ENCODE peak calls at places on chromosomes 4 and X, in four cellular contexts. S, P, H and V are unnamed samples.

GRCh38 chrX:1071351-1071750 is 141.1 kb downstream of the CRLF2 start:
- DNase-seq in H (no peak), P (no peak), S (no peak), V (no peak)

GRCh38 chrX:154012336-154012991 is 7.2 kb downstream of the IRAK1 start:
- DNase-seq in P (peak), H (no peak), S (no peak), V (no peak)

GRCh38 chr4:55468724-55469123 is 73.0 kb downstream of the TMEM165 start:
- DNase-seq in H (peak), P (no peak), S (no peak), V (no peak)

GRCh38 chr4:126268106-126268505 is 953.4 kb downstream of the FAT4 start:
- DNase-seq in P (no peak), S (no peak), H (peak), V (no peak)

GRCh38 chr4:125765936-125766335 is 451.2 kb downstream of the FAT4 start:
- DNase-seq in H (no peak), P (no peak), S (no peak), V (no peak)

GRCh38 chr4:114597410-114598115 is 1.0 kb upstream of the UGT8 start:
- DNase-seq in P (no peak), H (no peak), S (peak), V (no peak)

GRCh38 chr4:15653864-15654391 is 1.2 kb downstream of the FBXL5 start:
- DNase-seq in H (peak), P (no peak), S (peak), V (no peak)

GRCh38 chrX:112025753-112026152 is 56.8 kb downstream of the TRPC5 start:
- DNase-seq in P (no peak), S (no peak), H (no peak), V (no peak)

GRCh38 chr4:95106408-95106928 is 348.7 kb downstream of the BMPR1B start:
- DNase-seq in S (no peak), P (no peak), H (no peak), V (no peak)

GRCh38 chr4:42310343-42310742 is 86.9 kb upstream of the SHISA3 start:
- DNase-seq in P (no peak), S (no peak), H (no peak), V (no peak)

GRCh38 chrX:14916017-14916674 is 42.9 kb downstream of the MOSPD2 start:
- DNase-seq in S (no peak), H (peak), P (no peak), V (no peak)

GRCh38 chr4:112170451-112170993 is 25.3 kb downstream of the FAM241A start:
- DNase-seq in P (peak), S (no peak), H (peak), V (no peak)

GRCh38 chr4:147777456-147778091 is 45.7 kb downstream of the ARHGAP10 start:
- DNase-seq in S (no peak), H (peak), P (peak), V (no peak)

GRCh38 chrX:111095974-111096870 is at the start of gene PAK3:
- DNase-seq in H (peak), S (peak), P (no peak), V (no peak)

GRCh38 chrX:46561931-46562721 is 11.4 kb upstream of the CHST7 start:
- DNase-seq in S (no peak), H (no peak), P (no peak), V (no peak)

GRCh38 chr4:141248029-141248428 is 27.3 kb downstream of the ZNF330 start:
- DNase-seq in P (no peak), S (no peak), H (peak), V (no peak)

GRCh38 chr4:153114771-153115321 is 89.4 kb upstream of the TRIM2 start:
- DNase-seq in P (peak), H (peak), S (no peak), V (no peak)

GRCh38 chr4:167234388-167234881 is at the start of gene SPOCK3:
- DNase-seq in H (peak), S (peak), P (no peak), V (no peak)

GRCh38 chr4:114595207-114595606 is 3.4 kb upstream of the UGT8 start:
- DNase-seq in P (no peak), H (no peak), S (no peak), V (no peak)

GRCh38 chrX:23493941-23494374 is 159.3 kb downstream of the PTCHD1 start:
- DNase-seq in H (no peak), P (peak), S (no peak), V (no peak)

GRCh38 chr4:81196126-81196650 is 18.8 kb downstream of the PRKG2 start:
- DNase-seq in H (no peak), P (no peak), S (no peak), V (no peak)

DNA sequence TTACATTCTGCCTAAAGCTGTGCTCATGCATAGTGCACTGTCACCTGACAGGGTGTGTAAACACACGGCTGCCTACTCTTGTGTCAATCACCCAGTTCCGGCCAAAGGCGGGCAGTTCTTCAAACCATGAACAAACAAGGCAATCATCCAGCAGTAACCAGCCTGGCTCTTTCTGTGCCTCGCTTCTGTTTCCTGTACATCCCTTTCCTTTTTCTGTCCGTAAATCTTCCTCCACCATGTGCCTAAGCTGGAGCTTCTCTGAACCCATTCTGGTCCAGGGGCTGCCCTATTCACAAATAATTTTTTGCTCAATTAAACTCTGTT is 60.8 kb upstream of the CBR4 start:
- DNase-seq in S (no peak), P (no peak), H (no peak), V (no peak)
- H3K4ac ChIP-seq in S (no peak), P (peak), H (peak), V (no peak)

DNA sequence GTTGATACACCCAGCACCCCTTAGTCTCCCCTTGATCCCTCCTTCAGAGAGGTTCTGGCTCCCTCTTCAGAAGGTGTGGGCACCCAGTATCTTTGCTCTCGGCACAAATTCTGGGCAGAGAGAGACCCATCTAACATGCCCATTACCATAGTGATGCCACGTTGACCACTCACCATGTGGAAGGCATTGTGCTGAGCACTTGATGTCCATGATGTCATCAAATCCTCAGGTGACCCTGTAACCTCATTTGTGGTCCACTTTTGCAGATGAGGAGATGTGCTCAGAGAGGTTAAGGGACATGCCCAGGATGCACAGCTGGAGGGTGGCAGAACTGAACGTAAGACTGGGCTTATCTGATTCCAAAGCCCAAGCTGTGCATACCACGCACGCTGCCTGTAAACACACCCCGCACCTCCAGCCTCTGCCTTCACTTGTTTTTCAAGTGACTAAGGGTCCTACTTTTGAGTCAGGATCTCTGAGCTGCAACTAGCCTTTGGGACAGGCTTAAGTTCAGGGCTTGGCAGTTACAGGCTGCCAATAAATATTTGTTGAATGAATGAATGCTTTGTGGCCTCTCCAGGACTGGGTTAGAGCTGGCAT is 55.2 kb downstream of the HTRA3 start:
- DNase-seq in H (no peak), S (no peak), P (no peak), V (peak)
- H3K4ac ChIP-seq in H (no peak), S (no peak), P (no peak), V (no peak)

GRCh38 chrX:69027181-69028005 is 137.9 kb downstream of the PJA1 start:
- DNase-seq in S (no peak), H (peak), P (peak), V (no peak)

GRCh38 chrX:69025802-69026301 is 139.4 kb downstream of the PJA1 start:
- DNase-seq in H (peak), P (peak), S (no peak), V (no peak)

GRCh38 chrX:69029696-69030245 is 135.5 kb downstream of the PJA1 start:
- DNase-seq in P (no peak), H (no peak), S (no peak), V (no peak)

GRCh38 chrX:69028761-69029120 is 136.5 kb downstream of the PJA1 start:
- DNase-seq in S (no peak), H (no peak), P (no peak), V (peak)

DNA sequence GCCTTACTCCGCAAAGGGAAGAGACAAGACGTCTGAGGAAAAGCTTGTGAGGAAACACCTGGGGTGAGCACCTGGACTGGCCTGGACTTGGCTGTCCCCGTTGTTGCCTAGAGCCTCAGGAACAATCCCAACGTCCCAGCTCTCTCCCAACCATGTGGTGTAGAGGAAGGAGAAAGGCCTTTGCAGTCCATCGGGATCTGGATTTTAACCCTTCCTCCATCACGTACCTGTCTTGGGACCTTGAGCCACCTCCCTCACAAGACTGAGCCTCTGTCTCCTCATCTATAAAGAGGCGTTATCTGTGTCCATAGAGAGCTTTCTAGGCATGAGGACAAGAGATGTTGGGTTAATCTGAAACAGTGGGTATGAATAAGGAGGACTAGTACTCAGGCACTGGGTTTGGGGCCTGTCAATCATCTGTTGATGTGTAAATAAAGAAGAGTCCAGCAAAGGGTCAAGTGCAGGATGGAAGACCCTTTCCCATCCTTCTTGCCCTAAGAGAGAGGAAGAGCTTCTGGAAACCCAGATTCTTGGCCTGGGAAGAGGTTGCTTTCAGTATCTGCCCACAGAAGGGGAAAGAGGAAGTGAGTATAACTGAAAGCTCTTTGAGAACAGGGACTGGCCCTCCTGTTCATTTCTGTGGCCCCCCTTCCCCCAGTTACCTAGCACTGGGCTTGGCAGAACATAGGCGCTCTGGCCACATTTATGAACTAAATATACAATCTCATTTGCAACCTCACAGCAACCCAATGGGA is 137.1 kb downstream of the PJA1 start:
- DNase-seq in S (no peak), H (peak), P (no peak), V (no peak)
- H3K4ac ChIP-seq in S (no peak), H (peak), P (no peak), V (no peak)

GRCh38 chr4:137668885-137669284 is 136.6 kb upstream of the PCDH18 start:
- DNase-seq in P (no peak), S (no peak), H (no peak), V (no peak)
- H3K4ac ChIP-seq in P (no peak), S (no peak), H (no peak), V (no peak)

DNA sequence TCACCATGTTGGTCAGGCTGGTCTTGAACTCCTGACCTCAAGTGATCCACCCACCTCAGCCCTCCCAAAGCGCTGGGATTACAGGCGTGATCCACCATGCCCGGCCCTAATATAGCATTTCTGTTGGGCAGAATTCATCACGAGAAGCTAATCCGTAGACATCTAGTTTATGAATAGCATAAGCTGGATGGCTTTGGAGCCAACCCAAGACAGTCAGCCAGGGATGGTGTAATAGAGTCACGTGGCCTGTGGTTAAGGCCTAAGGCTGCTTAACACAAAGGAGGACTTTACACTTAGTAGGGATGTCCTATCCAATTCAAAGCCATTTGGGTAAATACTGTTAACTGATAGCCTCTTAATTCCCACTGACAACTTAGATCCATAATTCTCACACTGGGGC is 173.6 kb downstream of the RAP1GDS1 start:
- DNase-seq in P (no peak), S (no peak), H (no peak), V (no peak)
- H3K4ac ChIP-seq in P (no peak), S (no peak), H (no peak), V (no peak)

GRCh38 chr4:1797298-1797860 is 4.3 kb downstream of the FGFR3 start:
- DNase-seq in P (no peak), H (no peak), S (no peak), V (no peak)
- H3K4ac ChIP-seq in P (no peak), H (no peak), S (no peak), V (no peak)

GRCh38 chr4:145732416-145732815 is 52.5 kb downstream of the C4orf51 start:
- DNase-seq in S (no peak), P (no peak), H (peak), V (no peak)
- H3K4ac ChIP-seq in S (no peak), P (no peak), H (peak), V (peak)

DNA sequence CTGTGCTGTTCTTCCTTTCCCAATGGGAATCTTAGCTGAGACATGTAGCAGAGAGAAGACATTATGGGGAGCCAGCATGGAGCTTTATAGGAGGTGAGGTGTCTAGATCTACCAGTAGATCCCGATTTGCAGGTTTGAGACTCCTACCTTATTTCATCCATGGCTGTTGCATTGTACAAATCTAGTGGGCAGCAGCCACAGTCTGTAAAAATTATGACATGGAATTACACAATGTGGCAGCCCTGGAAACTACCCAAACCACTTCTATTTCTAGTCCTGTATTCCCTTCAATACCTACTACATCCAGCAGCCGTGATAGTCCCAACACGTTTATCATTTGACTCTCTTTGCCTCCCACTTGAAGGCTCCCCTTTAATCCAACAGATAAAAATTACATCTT is 8.1 kb downstream of the ATP7A start:
- DNase-seq in S (no peak), H (no peak), P (no peak), V (no peak)
- H3K4ac ChIP-seq in S (no peak), H (no peak), P (no peak), V (no peak)

DNA sequence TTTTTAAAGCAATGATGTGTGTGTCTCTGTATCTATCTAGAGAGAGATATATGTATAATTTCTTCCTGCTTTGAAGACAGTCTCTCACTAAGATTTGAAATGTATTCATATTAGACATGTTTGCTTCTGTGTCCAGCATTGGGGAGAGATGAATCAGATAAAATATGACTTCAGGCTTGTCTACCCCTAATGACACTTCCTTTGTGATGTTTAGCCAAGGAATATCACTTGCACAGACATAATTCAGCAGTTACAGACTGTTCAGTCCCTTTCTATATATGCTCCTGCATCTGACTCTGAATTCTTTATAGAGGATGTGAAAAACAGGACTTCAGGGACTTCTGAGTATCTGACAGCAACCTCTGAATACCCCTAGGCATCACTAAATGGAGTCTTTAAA is 158.4 kb downstream of the DCLK2 start:
- DNase-seq in S (no peak), H (peak), P (no peak), V (no peak)
- H3K4ac ChIP-seq in S (no peak), H (peak), P (no peak), V (no peak)

GRCh38 chr4:140099993-140100392 is 54.0 kb downstream of the MAML3 start:
- DNase-seq in H (no peak), P (no peak), S (no peak), V (no peak)
- H3K4ac ChIP-seq in H (no peak), P (no peak), S (no peak), V (no peak)